ENCODE peak calls at places on chromosomes 16 and 17, in six cellular contexts. O, D, A, W, Z and X are unnamed samples. For H3K36me3, the result is how much of the 10 kb centered on the place peaks cover.

GRCh38 chr17:5541610-5542202 is 42.6 kb downstream of the NLRP1 start:
- DNase-seq in Z (no peak), D (no peak), O (no peak), W (peak), A (no peak), X (no peak)

GRCh38 chr17:44972953-44973352 is 4.8 kb upstream of the C1QL1 start:
- DNase-seq in O (no peak), W (no peak), D (no peak), Z (no peak), A (peak), X (no peak)

GRCh38 chr16:72198021-72198420 is 26.1 kb upstream of the PMFBP1 start:
- DNase-seq in Z (peak), A (peak), D (no peak), O (no peak), W (no peak), X (peak)

GRCh38 chr16:8673611-8674412 is 605 bp upstream of the ABAT start:
- DNase-seq in Z (no peak), A (no peak), O (no peak), D (no peak), W (no peak), X (no peak)

GRCh38 chr17:39231091-39231561 is 5.4 kb upstream of the STAC2 start:
- DNase-seq in D (no peak), A (no peak), Z (no peak), W (no peak), O (no peak), X (no peak)

GRCh38 chr16:73122604-73123386 is 74.9 kb upstream of the ZFHX3 start:
- DNase-seq in Z (no peak), A (peak), D (peak), O (peak), W (no peak), X (peak)

GRCh38 chr16:47728229-47728628 is 267.1 kb downstream of the PHKB start:
- DNase-seq in O (no peak), Z (no peak), A (no peak), W (no peak), D (no peak), X (no peak)

GRCh38 chr17:27882162-27882840 is 10.9 kb downstream of the LYRM9 start:
- DNase-seq in O (no peak), A (no peak), Z (no peak), D (no peak), W (no peak), X (no peak)

GRCh38 chr16:55559933-55560516 is 6.5 kb upstream of the CAPNS2 start:
- DNase-seq in Z (no peak), O (no peak), W (no peak), D (no peak), A (no peak), X (no peak)

GRCh38 chr17:12924614-12925013 is 93.2 kb downstream of the ELAC2 start:
- DNase-seq in Z (no peak), A (no peak), O (no peak), D (no peak), W (no peak), X (no peak)

GRCh38 chr17:74442670-74443515 is 11.0 kb downstream of the GPRC5C start:
- DNase-seq in D (peak), A (no peak), W (no peak), Z (peak), O (no peak), X (peak)

GRCh38 chr17:44707755-44708400 is 587 bp upstream of the DBF4B start:
- DNase-seq in Z (no peak), O (no peak), A (no peak), D (no peak), W (no peak), X (no peak)

GRCh38 chr17:72121164-72122001 is 563 bp downstream of the SOX9 start:
- DNase-seq in D (peak), O (no peak), A (no peak), W (peak), Z (no peak), X (peak)

GRCh38 chr17:79667121-79667715 is 56.4 kb upstream of the RBFOX3 start:
- DNase-seq in W (peak), A (no peak), Z (no peak), D (no peak), O (no peak), X (no peak)

GRCh38 chr17:18949566-18949965 is 2.4 kb upstream of the SLC5A10 start:
- DNase-seq in Z (peak), A (no peak), W (no peak), D (no peak), O (no peak), X (no peak)

GRCh38 chr17:21176996-21177395 is 37.0 kb downstream of the TMEM11 start:
- DNase-seq in A (no peak), D (no peak), O (no peak), W (no peak), Z (no peak), X (no peak)

GRCh38 chr16:51113254-51114125 is 37.6 kb downstream of the SALL1 start:
- DNase-seq in Z (no peak), O (no peak), W (no peak), A (no peak), D (no peak), X (no peak)

GRCh38 chr17:78351449-78352006 is 8.3 kb downstream of the SOCS3 start:
- DNase-seq in Z (peak), W (no peak), D (peak), O (no peak), A (peak), X (peak)

GRCh38 chr17:21280081-21280518 is 4.4 kb upstream of the MAP2K3 start:
- DNase-seq in W (peak), O (peak), D (peak), Z (peak), A (peak), X (peak)

GRCh38 chr17:50056217-50056960 is 479 bp downstream of the ITGA3 start:
- DNase-seq in Z (peak), W (peak), A (peak), D (peak), O (peak), X (peak)

GRCh38 chr16:4176794-4177438 is 60.7 kb upstream of the ADCY9 start:
- DNase-seq in Z (no peak), D (no peak), W (no peak), O (no peak), A (peak), X (no peak)

GRCh38 chr16:65122974-65123845 is 1.3 kb upstream of the CDH11 start:
- DNase-seq in A (no peak), W (peak), Z (peak), D (peak), O (no peak), X (peak)

GRCh38 chr16:11051430-11052079 is 107.2 kb downstream of the CLEC16A start:
- DNase-seq in A (no peak), Z (no peak), D (no peak), W (no peak), O (no peak), X (no peak)

GRCh38 chr17:37039269-37039668 is 90.5 kb downstream of the AATF start:
- DNase-seq in Z (no peak), A (no peak), D (no peak), W (no peak), O (no peak), X (no peak)

GRCh38 chr16:21301168-21301894 is 23.2 kb upstream of the CRYM start:
- DNase-seq in W (peak), Z (peak), O (peak), D (peak), A (peak), X (peak)

GRCh38 chr16:19437280-19437679 is 19.6 kb downstream of the TMC5 start:
- DNase-seq in Z (no peak), D (no peak), A (no peak), W (no peak), O (no peak), X (no peak)

GRCh38 chr17:57612202-57613071 is 132.7 kb downstream of the CCDC182 start:
- DNase-seq in D (no peak), A (no peak), W (peak), O (peak), Z (peak), X (no peak)

GRCh38 chr17:59372138-59372751 is 40.8 kb downstream of the YPEL2 start:
- DNase-seq in O (no peak), A (peak), Z (no peak), D (no peak), W (peak), X (peak)

GRCh38 chr16:87460936-87461335 is 31.9 kb downstream of the ZCCHC14 start:
- DNase-seq in D (no peak), A (no peak), Z (no peak), W (no peak), O (no peak), X (no peak)

GRCh38 chr17:57541472-57542394 is 203.4 kb downstream of the CCDC182 start:
- DNase-seq in A (peak), Z (no peak), W (no peak), O (no peak), D (no peak), X (peak)

GRCh38 chr16:81928975-81929374 is 82.3 kb downstream of the SDR42E1 start:
- DNase-seq in Z (no peak), W (no peak), D (peak), A (no peak), O (peak), X (no peak)

GRCh38 chr17:43211480-43212402 is at the start of gene TMEM106A:
- DNase-seq in O (peak), W (no peak), D (peak), A (peak), Z (peak), X (peak)

GRCh38 chr16:4928227-4928626 is 8.7 kb downstream of the PPL start:
- DNase-seq in D (no peak), Z (no peak), O (no peak), W (no peak), A (no peak), X (no peak)

GRCh38 chr17:31512104-31512740 is 120.7 kb downstream of the RAB11FIP4 start:
- DNase-seq in A (no peak), O (no peak), W (no peak), Z (no peak), D (no peak), X (no peak)

GRCh38 chr17:80854220-80854619 is 137.4 kb upstream of the CHMP6 start:
- DNase-seq in O (no peak), D (no peak), W (no peak), A (no peak), Z (no peak), X (no peak)

GRCh38 chr16:53212899-53213235 is 158.1 kb downstream of the CHD9 start:
- DNase-seq in A (no peak), D (no peak), Z (no peak), O (no peak), W (no peak), X (no peak)

DNA sequence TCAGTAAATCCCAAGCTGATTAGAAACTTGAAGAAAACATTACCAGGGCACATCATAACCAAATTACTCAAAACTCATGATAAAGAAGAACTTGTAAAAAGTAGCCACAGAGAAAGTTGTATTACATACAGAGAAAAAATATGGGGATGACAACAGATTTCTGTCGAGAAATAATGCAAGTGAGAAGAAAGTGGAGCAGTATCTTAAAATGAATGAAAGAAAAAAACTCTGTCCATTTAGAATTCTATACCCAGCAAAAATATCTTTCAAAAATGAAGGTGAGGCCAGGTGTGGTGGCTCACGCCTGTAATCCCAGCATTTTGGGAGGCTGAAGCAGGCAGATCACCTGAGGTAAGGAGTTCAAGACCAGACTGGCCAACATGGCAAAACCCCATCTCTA is 165.9 kb downstream of the PARN start:
- DNase-seq in O (no peak), Z (no peak), A (no peak), D (no peak), W (no peak), X (no peak)
- H3K4me3 ChIP-seq in O (no peak), Z (no peak), A (no peak), D (no peak), W (no peak), X (no peak)

GRCh38 chr16:1458977-1459341 is 14.6 kb upstream of the CCDC154 start:
- DNase-seq in A (no peak), Z (no peak), O (no peak), W (no peak), D (no peak), X (no peak)
- H3K36me3 ChIP-seq in A (under half), Z (under half), O (under half), W (under half), D (half or more), X (half or more)

GRCh38 chr17:9244066-9245052 is 223.0 kb downstream of the NTN1 start:
- DNase-seq in Z (peak), A (peak), O (no peak), W (no peak), D (no peak), X (no peak)
- H3K4me3 ChIP-seq in Z (no peak), A (no peak), O (no peak), W (no peak), D (no peak), X (no peak)

GRCh38 chr17:76049239-76049638 is 22.1 kb upstream of the EVPL start:
- DNase-seq in O (no peak), W (no peak), Z (no peak), A (no peak), D (no peak), X (no peak)
- H3K36me3 ChIP-seq in O (half or more), W (half or more), Z (under half), A (half or more), D (half or more), X (half or more)

GRCh38 chr16:13186813-13187212 is 285.4 kb downstream of the SHISA9 start:
- DNase-seq in W (peak), D (no peak), A (no peak), Z (no peak), O (no peak), X (no peak)
- H3K4me3 ChIP-seq in W (no peak), D (no peak), A (no peak), Z (no peak), O (no peak), X (no peak)

GRCh38 chr17:40297511-40297910 is 9.8 kb downstream of the CDC6 start:
- DNase-seq in W (no peak), A (no peak), Z (no peak), D (no peak), O (no peak), X (no peak)
- H3K36me3 ChIP-seq in W (half or more), A (under half), Z (under half), D (under half), O (under half), X (under half)

GRCh38 chr17:4220655-4221054 is 43.1 kb downstream of the ANKFY1 start:
- DNase-seq in Z (no peak), D (no peak), O (no peak), A (no peak), W (no peak), X (no peak)
- H3K4me3 ChIP-seq in Z (no peak), D (no peak), O (no peak), A (no peak), W (no peak), X (no peak)

GRCh38 chr16:75475420-75475847 is 10.9 kb upstream of the TMEM170A start:
- DNase-seq in O (no peak), Z (no peak), W (no peak), A (no peak), D (no peak), X (no peak)
- H3K36me3 ChIP-seq in O (under half), Z (under half), W (under half), A (under half), D (under half), X (under half)